ENCODE peak calls at places on chromosome 18, in five cellular contexts. D is heart right ventricle; I is dorsolateral prefrontal cortex; V is CD4-positive, CD25-positive, alpha-beta regulatory T cell; S is tibial artery. G is an unnamed sample.
A peak's percentile ranks its signal among the peaks of the same experiment; 100 is the strongest.

GRCh38 chr18:907171-907879 is 2.7 kb downstream of the ADCYAP1 start:
- DNase-seq in D (no peak), I (no peak), V (no peak), S (no peak), G (no peak)

GRCh38 chr18:77087391-77088141 is 45.0 kb downstream of the MBP start:
- DNase-seq in D (peak; percentile 58), I (no peak), V (no peak), S (no peak), G (peak; percentile 61)

GRCh38 chr18:34528177-34528576 is 181.9 kb upstream of the DTNA start:
- DNase-seq in D (no peak), I (no peak), V (no peak), S (no peak), G (no peak)

GRCh38 chr18:48869591-48869990 is 81.2 kb downstream of the SMAD7 start:
- DNase-seq in D (no peak), I (no peak), V (no peak), S (no peak), G (no peak)

GRCh38 chr18:59268127-59268721 is 5.0 kb downstream of the RAX start:
- DNase-seq in D (no peak), I (no peak), V (no peak), S (no peak), G (no peak)

GRCh38 chr18:30556112-30556511 is 486.4 kb downstream of the DSC3 start:
- DNase-seq in D (no peak), I (no peak), V (no peak), S (no peak), G (no peak)

GRCh38 chr18:45879681-45880655 is 54.5 kb downstream of the SIGLEC15 start:
- DNase-seq in D (peak; percentile 49), I (peak; percentile 41), V (peak; percentile 66), S (peak; percentile 51), G (peak; percentile 60)

GRCh38 chr18:11066038-11066437 is 83.3 kb downstream of the PIEZO2 start:
- DNase-seq in D (no peak), I (no peak), V (no peak), S (no peak), G (no peak)

GRCh38 chr18:13235981-13236380 is 17.4 kb downstream of the LDLRAD4 start:
- DNase-seq in D (peak; percentile 65), I (peak; percentile 82), V (no peak), S (peak; percentile 85), G (peak; percentile 62)

GRCh38 chr18:35282353-35282752 is 7.7 kb downstream of the ZSCAN30 start:
- DNase-seq in D (no peak), I (no peak), V (no peak), S (no peak), G (no peak)

GRCh38 chr18:3450358-3451107 is 561 bp downstream of the TGIF1 start:
- DNase-seq in D (peak; percentile 76), I (peak; percentile 31), V (peak; percentile 81), S (peak; percentile 70), G (peak; percentile 70)

G was measured in left ventricle myocardium inferior.